ENCODE peak calls at places on chromosomes 5 and 9, in seven cellular contexts. G, O, B, W, Q, Z and P are unnamed samples.

GRCh38 chr5:160843240-160843639 is 8.8 kb downstream of the ATP10B start:
- DNase-seq in Z (no peak), G (no peak), W (no peak), B (no peak), Q (no peak), O (no peak), P (no peak)

GRCh38 chr9:76036762-76037161 is 146.3 kb downstream of the PCSK5 start:
- DNase-seq in G (no peak), Q (no peak), Z (no peak), W (no peak), B (no peak), O (no peak), P (no peak)

GRCh38 chr9:3856592-3856991 is 330.8 kb upstream of the RFX3 start:
- DNase-seq in B (no peak), G (no peak), W (no peak), Q (no peak), O (no peak), Z (no peak), P (no peak)

GRCh38 chr5:124468671-124469411 is 277.6 kb downstream of the ZNF608 start:
- DNase-seq in Z (no peak), G (no peak), B (no peak), W (no peak), O (no peak), Q (peak; percentile 37), P (no peak)

GRCh38 chr5:149640350-149640999 is 59.2 kb downstream of the ARHGEF37 start:
- DNase-seq in B (peak; percentile 27), O (no peak), Q (no peak), G (no peak), W (no peak), Z (no peak), P (peak; percentile 66)

GRCh38 chr5:122951658-122952057 is 84.9 kb downstream of the PPIC start:
- DNase-seq in G (no peak), Z (no peak), Q (no peak), W (no peak), O (no peak), B (no peak), P (no peak)

GRCh38 chr5:43210570-43210969 is 18.5 kb downstream of the NIM1K start:
- DNase-seq in Z (no peak), Q (no peak), G (no peak), O (no peak), B (no peak), W (no peak), P (no peak)

GRCh38 chr9:92600075-92600741 is 64.4 kb upstream of the ECM2 start:
- DNase-seq in Z (no peak), O (no peak), G (no peak), B (no peak), Q (no peak), W (no peak), P (no peak)

GRCh38 chr9:95556521-95556920 is 39.8 kb upstream of the PTCH1 start:
- DNase-seq in B (no peak), G (no peak), Q (peak; percentile 71), O (no peak), W (no peak), Z (no peak), P (no peak)

GRCh38 chr5:14794600-14795230 is 76.9 kb downstream of the ANKH start:
- DNase-seq in Z (no peak), B (no peak), Q (no peak), G (no peak), W (no peak), O (no peak), P (no peak)

GRCh38 chr9:83013261-83013610 is 49.7 kb downstream of the RASEF start:
- DNase-seq in Q (no peak), G (no peak), O (no peak), B (no peak), W (no peak), Z (no peak), P (no peak)

GRCh38 chr5:119996128-119996527 is 366.8 kb downstream of the FAM170A start:
- DNase-seq in G (no peak), Z (no peak), Q (no peak), O (no peak), B (no peak), W (no peak), P (no peak)

GRCh38 chr5:53362521-53362941 is 117.9 kb upstream of the FST start:
- DNase-seq in G (no peak), Z (peak; percentile 59), W (no peak), Q (no peak), B (no peak), O (no peak), P (no peak)

GRCh38 chr5:143592648-143593047 is 189.2 kb upstream of the NR3C1 start:
- DNase-seq in W (no peak), B (no peak), O (no peak), Z (peak; percentile 17), G (no peak), Q (no peak), P (no peak)

GRCh38 chr5:111248571-111248970 is 24.4 kb downstream of the CAMK4 start:
- DNase-seq in G (no peak), Q (no peak), Z (no peak), W (no peak), B (no peak), O (no peak), P (no peak)

GRCh38 chr9:121774715-121775613 is 123.5 kb downstream of the DAB2IP start:
- DNase-seq in B (no peak), Z (no peak), Q (no peak), O (no peak), W (no peak), G (peak; percentile 67), P (no peak)

GRCh38 chr9:113638916-113639315 is 175.4 kb downstream of the RGS3 start:
- DNase-seq in G (no peak), Z (no peak), B (no peak), O (no peak), Q (no peak), W (no peak), P (peak; percentile 29)

GRCh38 chr9:96596601-96597111 is 23.0 kb downstream of the CDC14B start:
- DNase-seq in W (no peak), Z (no peak), Q (no peak), O (no peak), B (no peak), G (no peak), P (no peak)

GRCh38 chr5:60993425-60993824 is 48.4 kb downstream of the NDUFAF2 start:
- DNase-seq in W (no peak), Z (no peak), G (no peak), Q (no peak), O (no peak), B (no peak), P (no peak)

GRCh38 chr5:179403426-179404147 is 58.3 kb upstream of the ADAMTS2 start:
- DNase-seq in O (no peak), Z (no peak), G (no peak), W (no peak), B (no peak), Q (no peak), P (no peak)

GRCh38 chr9:116275418-116276295 is 122.1 kb downstream of the PAPPA start:
- DNase-seq in G (no peak), Z (peak; percentile 92), Q (no peak), W (no peak), B (no peak), O (no peak), P (no peak)

GRCh38 chr9:116279230-116279629 is 125.6 kb downstream of the PAPPA start:
- DNase-seq in Q (peak; percentile 95), G (no peak), O (no peak), W (no peak), Z (no peak), B (no peak), P (no peak)

GRCh38 chr9:116274293-116274692 is 120.7 kb downstream of the PAPPA start:
- DNase-seq in B (no peak), G (no peak), O (no peak), W (no peak), Q (no peak), Z (no peak), P (no peak)

GRCh38 chr9:116278326-116278725 is 124.7 kb downstream of the PAPPA start:
- DNase-seq in Q (no peak), G (no peak), Z (peak; percentile 50), O (no peak), B (no peak), W (no peak), P (no peak)

DNA sequence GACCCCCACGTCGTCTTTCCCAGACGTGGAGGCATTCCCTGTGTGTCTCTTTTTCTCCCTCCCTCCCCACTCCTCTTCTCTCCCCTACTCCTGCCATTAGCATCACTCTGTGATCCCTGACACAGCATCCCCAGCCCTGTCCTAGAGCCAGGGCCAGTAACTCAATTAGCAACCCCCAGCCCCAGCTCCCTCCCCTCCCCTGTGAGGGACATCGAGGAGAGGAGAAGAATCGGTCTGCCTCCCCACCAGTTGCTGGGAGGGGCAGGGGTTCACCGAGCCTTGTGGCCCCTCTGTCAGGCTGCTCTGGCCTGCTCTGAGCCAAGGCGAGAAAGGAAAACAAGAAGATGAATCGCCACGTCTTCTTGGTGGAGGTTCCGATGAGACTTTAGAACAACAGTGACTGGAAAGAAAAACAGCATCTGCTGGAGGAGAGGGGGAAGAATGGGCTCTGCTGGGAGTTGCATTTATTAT is 123.1 kb downstream of the PAPPA start:
- DNase-seq in Q (peak; percentile 30), O (no peak), W (no peak), Z (no peak), B (no peak), G (no peak), P (no peak)
- H3K4me3 ChIP-seq in Q (no peak overlapping the region), O (no peak overlapping the region), W (no peak overlapping the region), Z (no peak overlapping the region), B (no peak overlapping the region), G (no peak overlapping the region), P (no peak overlapping the region)

GRCh38 chr9:129462360-129462759 is 158.5 kb downstream of the C9orf50 start:
- DNase-seq in W (no peak), O (no peak), Z (no peak), Q (no peak), B (no peak), G (no peak), P (no peak)
- H3K4me1 ChIP-seq in W (peaks cover 39% of the 10 kb centered on the region), O (peaks cover 29% of the 10 kb centered on the region), Z (peaks cover 39% of the 10 kb centered on the region), Q (peaks cover 36% of the 10 kb centered on the region), B (peaks cover 14% of the 10 kb centered on the region), G (no peaks in the 10 kb centered on the region), P (no peaks in the 10 kb centered on the region)

DNA sequence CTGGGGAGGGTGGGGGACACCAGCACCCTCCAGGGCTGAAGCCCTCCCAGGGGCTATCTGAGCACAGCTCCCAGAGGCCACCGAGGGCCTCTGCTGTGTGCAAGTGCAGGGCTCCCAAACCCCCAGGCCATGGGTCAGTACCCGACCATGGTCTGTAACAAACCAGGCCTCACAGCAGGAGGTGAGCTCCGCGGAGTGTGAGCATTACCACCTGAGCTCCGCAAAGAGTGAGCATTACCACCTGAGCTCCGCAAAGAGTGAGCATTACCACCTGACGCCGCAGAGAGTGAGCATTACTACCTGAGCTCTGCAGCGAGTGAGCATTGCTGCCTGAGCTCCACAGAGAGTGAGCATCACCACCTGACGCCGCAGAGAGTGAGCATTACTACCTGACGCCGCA is 152.9 kb upstream of the IRX2 start:
- DNase-seq in Z (no peak), O (no peak), Q (no peak), G (no peak), B (no peak), W (no peak), P (no peak)
- H3K4me3 ChIP-seq in Z (no peak overlapping the region), O (no peak overlapping the region), Q (no peak overlapping the region), G (no peak overlapping the region), B (no peak overlapping the region), W (no peak overlapping the region), P (no peak overlapping the region)

GRCh38 chr5:132260051-132260450 is 2.6 kb downstream of the PDLIM4 start:
- DNase-seq in W (no peak), B (no peak), O (no peak), G (peak; percentile 70), Q (no peak), Z (no peak), P (no peak)
- H3K4me1 ChIP-seq in W (no peaks in the 10 kb centered on the region), B (peaks cover 29% of the 10 kb centered on the region), O (peaks cover 16% of the 10 kb centered on the region), G (no peaks in the 10 kb centered on the region), Q (peaks cover 13% of the 10 kb centered on the region), Z (peaks cover 16% of the 10 kb centered on the region), P (peaks cover 76% of the 10 kb centered on the region)